ENCODE peak calls at places on chromosomes 6 and 20, in four cellular contexts. V, O, C and R are unnamed samples.

GRCh38 chr6:87407531-87407895 is 259 bp upstream of the CFAP206 start:
- DNase-seq in V (no peak), O (no peak), C (peak; percentile 79), R (no peak)

GRCh38 chr6:148430897-148431296 is 88.3 kb downstream of the SASH1 start:
- DNase-seq in V (no peak), O (no peak), C (no peak), R (no peak)

GRCh38 chr6:163507965-163508364 is 93.4 kb downstream of the QKI start:
- DNase-seq in V (no peak), O (no peak), C (no peak), R (no peak)

GRCh38 chr20:43959079-43959919 is 44.6 kb downstream of the TOX2 start:
- DNase-seq in V (peak; percentile 26), O (no peak), C (peak; percentile 47), R (no peak)

GRCh38 chr6:161618816-161619454 is 345.1 kb upstream of the AGPAT4 start:
- DNase-seq in V (no peak), O (no peak), C (peak; percentile 87), R (no peak)

GRCh38 chr20:36860339-36860738 is 15.6 kb upstream of the TLDC2 start:
- DNase-seq in V (no peak), O (no peak), C (no peak), R (no peak)

GRCh38 chr6:127971945-127972391 is 71.1 kb upstream of the THEMIS start:
- DNase-seq in V (peak; percentile 34), O (no peak), C (peak; percentile 63), R (no peak)

GRCh38 chr6:167786859-167787675 is 39.6 kb upstream of the AFDN start:
- DNase-seq in V (no peak), O (no peak), C (no peak), R (no peak)

GRCh38 chr6:4936681-4937041 is 67.2 kb downstream of the RPP40 start:
- DNase-seq in V (no peak), O (no peak), C (peak; percentile 62), R (no peak)

GRCh38 chr6:42133926-42134325 is 8.5 kb downstream of the C6orf132 start:
- DNase-seq in V (no peak), O (no peak), C (no peak), R (no peak)

GRCh38 chr20:63917811-63918210 is 22.9 kb downstream of the DNAJC5 start:
- DNase-seq in V (no peak), O (no peak), C (no peak), R (no peak)

GRCh38 chr20:62602550-62602949 is 39.8 kb upstream of the SLCO4A1 start:
- DNase-seq in V (peak; percentile 17), O (peak; percentile 67), C (no peak), R (peak; percentile 88)

GRCh38 chr20:910840-911770 is 5.0 kb downstream of the ANGPT4 start:
- DNase-seq in V (no peak), O (peak; percentile 80), C (peak; percentile 58), R (no peak)

GRCh38 chr6:7787137-7787575 is 61.3 kb downstream of the BMP6 start:
- DNase-seq in V (no peak), O (no peak), C (peak; percentile 82), R (no peak)

GRCh38 chr20:37504404-37505096 is 16.5 kb upstream of the NNAT start:
- DNase-seq in V (no peak), O (no peak), C (peak; percentile 30), R (no peak)

GRCh38 chr6:140669321-140669720 is 1294.9 kb upstream of the CITED2 start:
- DNase-seq in V (no peak), O (no peak), C (peak; percentile 26), R (no peak)

GRCh38 chr6:43630980-43631619 is 2.0 kb upstream of the GTPBP2 start:
- DNase-seq in V (no peak), O (no peak), C (no peak), R (no peak)

GRCh38 chr20:63061051-63061531 is 54.3 kb upstream of the BHLHE23 start:
- DNase-seq in V (no peak), O (no peak), C (no peak), R (peak; percentile 20)

GRCh38 chr20:59120491-59120890 is 43.1 kb upstream of the ZNF831 start:
- DNase-seq in V (peak; percentile 20), O (no peak), C (no peak), R (no peak)

GRCh38 chr6:80457044-80457933 is 350.8 kb downstream of the BCKDHB start:
- DNase-seq in V (no peak), O (peak; percentile 82), C (peak; percentile 99), R (peak; percentile 46)

GRCh38 chr6:36729169-36729549 is 31.5 kb downstream of the RAB44 start:
- DNase-seq in V (no peak), O (no peak), C (peak; percentile 58), R (no peak)

DNA sequence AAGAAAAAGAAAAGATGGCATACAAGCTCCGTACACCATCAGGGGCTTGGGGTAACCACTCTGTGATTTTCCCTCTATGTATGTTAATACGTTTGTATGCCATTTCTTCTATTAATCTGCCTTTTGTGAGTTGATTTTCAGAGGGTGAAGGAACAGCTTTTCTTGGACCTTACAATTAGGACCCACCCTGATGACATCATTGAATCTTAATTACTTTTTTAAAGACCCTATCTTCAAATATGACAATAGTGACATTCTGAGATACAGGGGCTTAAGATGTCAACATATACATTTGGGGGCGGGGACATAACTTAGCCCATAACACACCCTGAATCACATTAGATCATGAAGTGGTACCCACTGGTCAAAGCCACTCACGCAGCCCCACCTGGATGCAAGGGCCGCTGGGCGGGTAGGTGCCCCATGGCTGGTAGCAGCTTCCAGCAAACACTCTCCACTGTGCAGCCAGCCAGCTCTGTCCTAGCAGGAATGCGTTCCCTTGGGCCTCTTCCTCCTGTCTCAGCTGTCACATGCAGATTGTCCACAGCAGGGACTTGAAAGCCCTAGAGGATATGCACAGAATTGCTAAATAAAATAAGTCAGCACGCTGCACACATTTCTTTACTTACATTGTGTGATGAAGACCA is 74.5 kb downstream of the FOXF2 start:
- DNase-seq in V (no peak), O (no peak), C (no peak), R (no peak)
- H3K9me3 ChIP-seq in V (no peaks in the 10 kb centered on the region), O (no peaks in the 10 kb centered on the region), C (no peaks in the 10 kb centered on the region), R (no peaks in the 10 kb centered on the region)

GRCh38 chr20:57711311-57711712 is 1.5 kb upstream of the PMEPA1 start:
- DNase-seq in V (no peak), O (no peak), C (peak; percentile 34), R (no peak)
- H3K4me3 ChIP-seq in V (no peak overlapping the region), O (peak overlapping the region; percentile 75), C (peak overlapping the region; percentile 83), R (no peak overlapping the region)

DNA sequence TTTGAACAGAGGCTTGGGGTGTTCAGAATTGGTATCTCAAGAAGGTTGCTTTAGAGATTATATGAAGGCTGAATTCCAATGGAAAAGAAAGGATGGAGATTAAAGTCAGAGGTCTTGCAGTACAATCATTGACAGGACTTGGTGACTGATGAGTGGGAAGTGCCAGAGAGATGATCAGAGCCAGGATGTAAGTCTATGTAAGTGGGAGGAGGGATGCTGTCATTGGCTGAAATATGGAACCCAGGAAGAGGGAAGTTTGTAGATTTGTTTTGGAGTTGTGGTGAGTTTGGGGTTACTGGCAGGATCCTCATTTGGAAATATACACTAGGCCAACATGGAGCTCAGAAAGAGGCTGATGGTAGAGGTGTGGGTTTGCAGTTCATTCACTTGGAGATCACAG is 23.9 kb upstream of the TNFAIP3 start:
- DNase-seq in V (no peak), O (no peak), C (no peak), R (no peak)
- H3K9me3 ChIP-seq in V (peaks cover 3% of the 10 kb centered on the region), O (no peaks in the 10 kb centered on the region), C (no peaks in the 10 kb centered on the region), R (no peaks in the 10 kb centered on the region)

DNA sequence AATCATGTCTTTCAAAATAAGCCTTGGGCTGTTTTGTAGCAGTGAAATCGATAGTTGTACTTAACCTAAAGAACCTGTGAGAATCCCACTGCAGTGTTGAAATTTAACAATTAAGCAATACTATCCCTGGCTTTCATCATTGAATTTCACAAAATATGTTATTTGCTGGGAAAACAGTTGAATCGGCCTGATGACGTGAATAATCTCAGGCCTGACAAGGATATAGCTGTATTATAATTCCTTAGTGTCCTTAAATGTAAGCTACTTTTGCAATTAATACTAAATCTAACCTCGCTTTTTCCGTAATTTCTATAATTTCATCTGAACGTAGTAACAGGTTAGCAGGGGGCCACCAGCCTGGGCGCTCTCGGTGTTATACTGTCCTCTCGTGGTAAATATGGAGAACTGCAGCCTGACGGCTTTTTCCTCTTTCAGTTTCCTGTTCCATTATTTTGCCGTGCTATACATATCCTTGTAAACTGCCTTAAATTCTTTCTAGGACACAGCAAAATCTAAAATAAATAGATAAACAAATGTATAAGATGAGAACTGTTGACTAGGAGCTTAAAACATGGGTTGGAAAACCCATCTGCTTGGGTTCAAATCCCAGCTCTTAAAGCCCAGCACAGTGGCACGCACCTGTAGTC is 24.0 kb downstream of the MTFR2 start:
- DNase-seq in V (peak; percentile 39), O (no peak), C (peak; percentile 72), R (peak; percentile 70)
- H3K4me3 ChIP-seq in V (peak overlapping the region; percentile 19), O (peak overlapping the region; percentile 44), C (peak overlapping the region; percentile 61), R (peak overlapping the region; percentile 37)

GRCh38 chr20:47141350-47141921 is 215.1 kb downstream of the ZMYND8 start:
- DNase-seq in V (no peak), O (no peak), C (no peak), R (no peak)

GRCh38 chr20:47141941-47142781 is 214.3 kb downstream of the ZMYND8 start:
- DNase-seq in V (no peak), O (no peak), C (no peak), R (no peak)

GRCh38 chr20:47144463-47144862 is 212.0 kb downstream of the ZMYND8 start:
- DNase-seq in V (no peak), O (no peak), C (no peak), R (no peak)

GRCh38 chr20:47143658-47144057 is 212.8 kb downstream of the ZMYND8 start:
- DNase-seq in V (no peak), O (no peak), C (no peak), R (no peak)

GRCh38 chr20:47142782-47143170 is 213.7 kb downstream of the ZMYND8 start:
- DNase-seq in V (no peak), O (peak; percentile 61), C (no peak), R (no peak)
- H3K9me3 ChIP-seq in V (no peaks in the 10 kb centered on the region), O (no peaks in the 10 kb centered on the region), C (no peaks in the 10 kb centered on the region), R (peaks cover 4% of the 10 kb centered on the region)

DNA sequence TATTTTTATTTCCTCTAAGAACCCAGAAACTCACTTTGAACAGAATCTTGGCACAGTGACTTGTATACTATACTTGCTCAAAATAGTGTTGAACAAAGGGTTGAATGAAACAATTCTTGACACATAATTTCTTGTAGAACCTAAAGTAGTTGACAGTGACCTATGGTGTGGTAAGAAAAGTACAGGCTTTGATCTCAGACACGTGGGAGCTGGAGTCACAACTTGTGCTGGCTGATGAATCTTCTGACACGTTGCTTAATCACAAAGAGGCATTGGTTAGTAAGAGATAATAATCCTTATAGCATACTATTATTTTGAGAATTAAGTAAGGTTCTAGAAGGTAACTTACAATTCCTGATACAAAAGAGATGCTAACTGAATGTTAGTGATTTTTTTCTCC is 30.6 kb upstream of the CD2AP start:
- DNase-seq in V (no peak), O (no peak), C (no peak), R (no peak)
- H3K4me3 ChIP-seq in V (no peak overlapping the region), O (no peak overlapping the region), C (no peak overlapping the region), R (no peak overlapping the region)

DNA sequence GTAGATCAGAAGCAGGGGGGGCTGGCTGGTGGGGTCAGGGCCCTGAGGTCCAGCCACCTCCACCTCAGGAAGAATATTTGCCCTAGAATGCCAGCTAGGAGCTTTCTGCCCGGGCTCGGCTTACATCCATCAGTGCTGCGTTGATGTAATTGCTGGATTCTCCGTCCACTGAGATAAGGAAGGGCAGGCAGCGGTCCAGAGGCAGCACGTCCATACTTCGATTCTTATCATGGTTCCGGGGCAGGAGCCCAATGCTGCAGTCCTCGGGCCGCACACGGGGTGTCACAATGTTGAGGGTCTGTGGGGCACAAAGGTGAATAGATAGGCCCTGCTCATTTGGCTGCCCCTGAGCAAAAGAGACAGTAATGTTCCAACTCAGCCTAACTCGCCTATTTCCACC is 483.8 kb upstream of the CHD6 start:
- DNase-seq in V (no peak), O (no peak), C (no peak), R (no peak)
- H3K9me3 ChIP-seq in V (no peaks in the 10 kb centered on the region), O (no peaks in the 10 kb centered on the region), C (no peaks in the 10 kb centered on the region), R (no peaks in the 10 kb centered on the region)

GRCh38 chr6:158174514-158174913 is 6.4 kb downstream of the GTF2H5 start:
- DNase-seq in V (no peak), O (no peak), C (peak; percentile 92), R (no peak)
- H3K4me3 ChIP-seq in V (no peak overlapping the region), O (no peak overlapping the region), C (peak overlapping the region; percentile 44), R (no peak overlapping the region)